ENCODE peak calls at places on chromosome 5, in nine cellular contexts. T is mucosa of descending colon; Q is AG09319; S is dorsolateral prefrontal cortex; D is tibial nerve; R is lower lobe of right lung; Y is astrocyte of the spinal cord; G is fibroblast of mammary gland; F is CD8-positive, alpha-beta T cell. K is an unnamed sample.

GRCh38 chr5:88480766-88481499 is 212.3 kb upstream of the TMEM161B start:
- DNase-seq in T (no peak), Q (no peak), S (no peak), D (no peak), R (no peak), Y (peak; percentile 20), G (peak; percentile 15), F (no peak), K (no peak)

GRCh38 chr5:72063219-72063819 is 44.0 kb upstream of the MAP1B start:
- DNase-seq in T (no peak), Q (no peak), S (no peak), D (no peak), R (no peak), Y (peak; percentile 39), G (peak; percentile 35), F (no peak), K (peak; percentile 30)

GRCh38 chr5:13510616-13511015 is 433.9 kb downstream of the DNAH5 start:
- DNase-seq in T (no peak), Q (no peak), S (no peak), D (no peak), R (no peak), Y (no peak), G (no peak), F (no peak), K (no peak)

GRCh38 chr5:53276825-53277224 is 167.3 kb upstream of the MOCS2 start:
- DNase-seq in T (no peak), Q (no peak), S (no peak), D (no peak), R (no peak), Y (no peak), G (peak; percentile 76), F (no peak), K (no peak)

GRCh38 chr5:106172681-106173532 is 1497.8 kb downstream of the EFNA5 start:
- DNase-seq in T (no peak), Q (no peak), S (no peak), D (no peak), R (no peak), Y (peak; percentile 14), G (no peak), F (no peak), K (no peak)

GRCh38 chr5:57094753-57095683 is 78.8 kb upstream of the GPBP1 start:
- DNase-seq in T (peak; percentile 84), Q (no peak), S (no peak), D (no peak), R (no peak), Y (no peak), G (peak; percentile 7), F (no peak), K (no peak)

GRCh38 chr5:2919310-2920018 is 168.0 kb upstream of the IRX2 start:
- DNase-seq in T (no peak), Q (no peak), S (no peak), D (no peak), R (no peak), Y (no peak), G (no peak), F (no peak), K (no peak)

GRCh38 chr5:83567741-83568530 is 96.4 kb downstream of the VCAN start:
- DNase-seq in T (no peak), Q (peak; percentile 77), S (no peak), D (peak; percentile 16), R (no peak), Y (peak; percentile 95), G (peak; percentile 96), F (no peak), K (no peak)

GRCh38 chr5:30099634-30100033 is 1093.9 kb upstream of the CDH6 start:
- DNase-seq in T (no peak), Q (no peak), S (no peak), D (no peak), R (no peak), Y (peak; percentile 91), G (no peak), F (no peak), K (no peak)

GRCh38 chr5:25489834-25490538 is 845.2 kb upstream of the CDH10 start:
- DNase-seq in T (no peak), Q (no peak), S (no peak), D (no peak), R (no peak), Y (peak; percentile 47), G (no peak), F (no peak), K (no peak)

GRCh38 chr5:37839441-37840035 is 303 bp downstream of the GDNF start:
- DNase-seq in T (no peak), Q (no peak), S (no peak), D (no peak), R (no peak), Y (no peak), G (peak; percentile 61), F (no peak), K (peak; percentile 25)

GRCh38 chr5:179065703-179066102 is 5.5 kb downstream of the ZNF354C start:
- DNase-seq in T (no peak), Q (no peak), S (no peak), D (no peak), R (no peak), Y (no peak), G (no peak), F (no peak), K (no peak)

GRCh38 chr5:530001-530400 is 5.8 kb upstream of the SLC9A3 start:
- DNase-seq in T (no peak), Q (no peak), S (no peak), D (no peak), R (no peak), Y (no peak), G (peak; percentile 2), F (no peak), K (no peak)

GRCh38 chr5:31361234-31361633 is 167.7 kb downstream of the CDH6 start:
- DNase-seq in T (no peak), Q (no peak), S (no peak), D (no peak), R (no peak), Y (peak; percentile 63), G (peak; percentile 91), F (no peak), K (no peak)

GRCh38 chr5:145237843-145238242 is 597.3 kb downstream of the PRELID2 start:
- DNase-seq in T (no peak), Q (no peak), S (no peak), D (no peak), R (no peak), Y (peak; percentile 45), G (peak; percentile 55), F (no peak), K (peak; percentile 34)
- TF ChIP-seq CTCF in T (peak; percentile 17), Q (peak; percentile 26), S (peak; percentile 48), D (no peak), R (peak; percentile 27), Y (peak; percentile 62), G (peak; percentile 58), F (no peak), K (peak; percentile 72)

GRCh38 chr5:136802382-136802781 is 437.0 kb upstream of the TRPC7 start:
- DNase-seq in T (no peak), Q (no peak), S (no peak), D (peak; percentile 28), R (no peak), Y (peak; percentile 45), G (peak; percentile 54), F (no peak), K (no peak)
- TF ChIP-seq CTCF in T (no peak), Q (peak; percentile 30), S (peak; percentile 47), D (no peak), R (no peak), Y (peak; percentile 25), G (peak; percentile 33), F (no peak), K (peak; percentile 56)

GRCh38 chr5:160675988-160676387 is 176.0 kb downstream of the ATP10B start:
- DNase-seq in T (no peak), Q (no peak), S (no peak), D (no peak), R (no peak), Y (no peak), G (no peak), F (no peak), K (no peak)
- TF ChIP-seq CTCF in T (no peak), Q (no peak), S (peak; percentile 12), D (no peak), R (peak; percentile 11), Y (no peak), G (no peak), F (no peak), K (no peak)

GRCh38 chr5:67747096-67747495 is 468.5 kb upstream of the PIK3R1 start:
- DNase-seq in T (no peak), Q (no peak), S (no peak), D (no peak), R (no peak), Y (no peak), G (no peak), F (no peak), K (no peak)

GRCh38 chr5:67748165-67748690 is 467.3 kb upstream of the PIK3R1 start:
- DNase-seq in T (no peak), Q (no peak), S (no peak), D (no peak), R (no peak), Y (no peak), G (no peak), F (no peak), K (no peak)

DNA sequence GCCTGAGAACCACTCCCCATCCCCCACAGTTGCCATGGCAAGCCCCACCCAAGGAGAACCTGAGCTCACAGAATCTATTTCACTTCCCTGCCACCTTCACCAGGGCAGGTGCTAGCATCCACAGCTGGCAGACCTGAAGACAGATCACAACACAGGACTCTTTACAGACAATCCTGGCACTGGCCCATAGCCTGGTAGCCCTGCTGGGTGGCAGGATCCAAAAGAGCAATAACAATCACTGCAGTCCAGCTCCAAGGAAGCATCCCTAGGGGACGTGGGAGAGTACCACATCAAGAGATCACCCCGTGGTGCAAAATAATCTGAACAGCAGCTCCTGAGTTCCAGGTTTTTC is 463.2 kb upstream of the PIK3R1 start:
- DNase-seq in T (no peak), Q (no peak), S (no peak), D (no peak), R (no peak), Y (no peak), G (no peak), F (no peak), K (no peak)
- TF ChIP-seq CTCF in T (no peak), Q (no peak), S (no peak), D (no peak), R (no peak), Y (no peak), G (no peak), F (no peak), K (no peak)

GRCh38 chr5:78533356-78533755 is 115.2 kb downstream of the LHFPL2 start:
- DNase-seq in T (no peak), Q (no peak), S (no peak), D (no peak), R (no peak), Y (peak; percentile 51), G (peak; percentile 61), F (no peak), K (no peak)
- TF ChIP-seq CTCF in T (no peak), Q (peak; percentile 32), S (peak; percentile 43), D (peak; percentile 29), R (peak; percentile 23), Y (peak; percentile 47), G (peak; percentile 56), F (no peak), K (peak; percentile 56)

DNA sequence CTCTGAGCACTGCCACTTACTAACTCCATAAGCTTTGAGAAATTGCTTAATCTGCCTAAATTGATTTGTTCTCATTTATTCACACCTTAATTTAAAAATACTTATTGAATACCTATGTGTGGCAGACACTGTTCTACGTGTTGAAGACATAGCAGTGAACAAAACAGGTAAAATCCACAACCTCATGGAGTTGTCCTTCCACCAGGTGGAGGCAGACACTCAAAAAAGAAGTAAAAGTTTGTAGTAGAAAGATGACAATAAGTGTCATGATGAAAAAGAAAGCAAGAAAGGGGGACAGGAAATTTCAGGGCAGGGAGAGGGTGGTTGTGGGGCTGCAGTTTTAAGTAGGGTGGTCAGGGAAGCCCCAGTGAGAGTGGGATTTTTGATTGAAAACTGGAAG is 94.9 kb downstream of the SREK1 start:
- DNase-seq in T (no peak), Q (no peak), S (no peak), D (no peak), R (no peak), Y (no peak), G (no peak), F (no peak), K (no peak)
- TF ChIP-seq CTCF in T (no peak), Q (no peak), S (no peak), D (no peak), R (no peak), Y (peak; percentile 21), G (peak; percentile 18), F (no peak), K (peak; percentile 55)

K was measured in progenitor cell of endocrine pancreas.